ENCODE peak calls at places on chromosomes 13 and 19, in ten cellular contexts. T, B, E, L, X, C, U, W, O and R are unnamed samples.

GRCh38 chr19:58548859-58549663 is 5.2 kb downstream of the TRIM28 start:
- DNase-seq in T (no peak), E (no peak), L (no peak), C (no peak), W (no peak), U (no peak), X (no peak), O (no peak), B (no peak), R (no peak)

GRCh38 chr19:12314553-12314952 is 18.9 kb downstream of the ZNF563 start:
- DNase-seq in C (no peak), W (no peak), L (no peak), B (no peak), X (no peak), T (no peak), E (no peak), U (no peak), O (no peak), R (no peak)

GRCh38 chr13:24008679-24009078 is 111.4 kb upstream of the C1QTNF9B start:
- DNase-seq in U (no peak), W (no peak), X (no peak), E (no peak), C (no peak), O (no peak), B (no peak), L (no peak), T (no peak), R (no peak)

GRCh38 chr19:57103573-57104277 is 16.1 kb upstream of the USP29 start:
- DNase-seq in C (peak), U (peak), O (no peak), E (peak), B (peak), W (peak), T (peak), X (peak), L (peak), R (peak)

GRCh38 chr19:38653028-38653571 is 5.7 kb downstream of the ACTN4 start:
- DNase-seq in X (peak), B (peak), O (no peak), C (no peak), U (no peak), L (no peak), E (no peak), T (no peak), W (peak), R (no peak)

GRCh38 chr19:29172302-29172701 is 40.6 kb downstream of the UQCRFS1 start:
- DNase-seq in X (no peak), T (no peak), L (no peak), B (no peak), C (no peak), O (no peak), W (no peak), E (no peak), U (no peak), R (no peak)

GRCh38 chr19:57642396-57643046 is 9.6 kb downstream of the ZNF211 start:
- DNase-seq in W (no peak), X (no peak), T (no peak), E (no peak), L (no peak), U (no peak), C (no peak), O (no peak), B (no peak), R (no peak)

GRCh38 chr19:661427-662196 is 1.4 kb downstream of the RNF126 start:
- DNase-seq in E (peak), O (no peak), T (no peak), U (peak), C (no peak), W (no peak), L (peak), B (no peak), X (no peak), R (no peak)

GRCh38 chr13:76271728-76272232 is 614.4 kb downstream of the KCTD12 start:
- DNase-seq in C (no peak), E (no peak), B (no peak), L (no peak), O (no peak), T (no peak), X (peak), U (no peak), W (no peak), R (no peak)

GRCh38 chr13:36313047-36313969 is 15.7 kb upstream of the CCDC169 start:
- DNase-seq in B (no peak), C (no peak), X (no peak), E (no peak), L (no peak), W (no peak), T (no peak), U (no peak), O (no peak), R (no peak)

GRCh38 chr13:98496239-98496668 is 80.7 kb downstream of the STK24 start:
- DNase-seq in X (no peak), B (no peak), C (no peak), O (no peak), T (no peak), U (no peak), E (no peak), L (no peak), W (peak), R (no peak)

GRCh38 chr13:25860265-25860664 is 191.6 kb downstream of the SHISA2 start:
- DNase-seq in U (no peak), X (peak), E (no peak), O (no peak), B (no peak), T (no peak), L (no peak), W (no peak), C (no peak), R (no peak)

GRCh38 chr13:45989607-45990006 is 62.9 kb downstream of the ZC3H13 start:
- DNase-seq in C (no peak), E (no peak), L (no peak), W (no peak), T (peak), B (peak), X (peak), O (no peak), U (no peak), R (no peak)

GRCh38 chr19:33143897-33144405 is 12.0 kb downstream of the WDR88 start:
- DNase-seq in W (peak), O (peak), C (peak), U (peak), X (peak), E (peak), L (peak), B (peak), T (no peak), R (peak)

GRCh38 chr19:48516536-48516935 is 4.9 kb upstream of the LMTK3 start:
- DNase-seq in E (no peak), U (no peak), C (peak), B (no peak), X (no peak), O (no peak), L (no peak), W (no peak), T (no peak), R (no peak)

GRCh38 chr13:105048685-105049084 is 1486.8 kb downstream of the EFNB2 start:
- DNase-seq in E (no peak), X (no peak), C (no peak), B (no peak), U (no peak), L (peak), T (no peak), O (no peak), W (no peak), R (no peak)

GRCh38 chr13:40060318-40061007 is 405.0 kb downstream of the COG6 start:
- DNase-seq in W (no peak), U (peak), C (no peak), L (peak), B (peak), O (no peak), E (no peak), X (peak), T (peak), R (no peak)

GRCh38 chr19:13172335-13173128 is 22.3 kb downstream of the IER2 start:
- DNase-seq in L (peak), W (peak), B (peak), U (peak), E (peak), O (no peak), T (no peak), C (no peak), X (peak), R (no peak)

GRCh38 chr19:15532779-15533521 is 24.6 kb downstream of the CYP4F22 start:
- DNase-seq in O (no peak), E (no peak), L (no peak), W (no peak), T (no peak), X (peak), B (peak), C (no peak), U (peak), R (no peak)

GRCh38 chr13:46896346-46897138 is at the start of gene HTR2A:
- DNase-seq in E (no peak), B (peak), L (no peak), O (no peak), U (peak), C (peak), X (no peak), T (no peak), W (peak), R (no peak)

GRCh38 chr13:99275093-99275469 is 16.9 kb upstream of the GPR18 start:
- DNase-seq in X (peak), U (peak), C (no peak), W (no peak), L (no peak), O (no peak), T (peak), B (peak), E (no peak), R (no peak)

GRCh38 chr13:73580868-73581267 is 522.1 kb downstream of the KLF5 start:
- DNase-seq in W (no peak), T (no peak), X (no peak), B (no peak), C (no peak), E (no peak), L (no peak), U (no peak), O (no peak), R (no peak)

GRCh38 chr19:16202320-16203255 is 4.9 kb downstream of the AP1M1 start:
- DNase-seq in X (no peak), C (no peak), O (no peak), U (no peak), T (no peak), W (no peak), L (no peak), B (no peak), E (no peak), R (no peak)

GRCh38 chr13:86870388-86870966 is 800.7 kb upstream of the SLITRK5 start:
- DNase-seq in X (peak), W (no peak), T (no peak), U (no peak), E (no peak), B (peak), L (no peak), C (peak), O (no peak), R (no peak)

GRCh38 chr13:51585696-51586095 is 1.4 kb downstream of the WDFY2 start:
- DNase-seq in B (peak), X (peak), O (no peak), C (no peak), E (no peak), T (no peak), U (no peak), W (no peak), L (no peak), R (no peak)

GRCh38 chr19:10112895-10113591 is 1.6 kb downstream of the P2RY11 start:
- DNase-seq in X (peak), O (peak), E (peak), U (peak), L (peak), T (no peak), W (no peak), C (peak), B (peak), R (peak)

GRCh38 chr13:38334845-38335244 is 14.8 kb upstream of the UFM1 start:
- DNase-seq in C (no peak), L (no peak), O (no peak), T (no peak), B (no peak), X (no peak), U (no peak), W (no peak), E (no peak), R (no peak)

GRCh38 chr13:97212540-97213146 is 9.5 kb upstream of the MBNL2 start:
- DNase-seq in B (peak), U (no peak), E (no peak), T (no peak), L (peak), C (no peak), O (no peak), W (no peak), X (peak), R (no peak)

GRCh38 chr19:38142176-38143035 is 81.6 kb downstream of the DPF1 start:
- DNase-seq in X (peak), W (no peak), E (peak), B (peak), U (peak), T (no peak), O (peak), L (peak), C (peak), R (peak)

GRCh38 chr19:19421326-19421725 is 15.9 kb downstream of the GATAD2A start:
- DNase-seq in T (no peak), O (no peak), L (no peak), X (no peak), B (no peak), W (no peak), U (no peak), E (no peak), C (no peak), R (no peak)

GRCh38 chr13:99655351-99656091 is 154.2 kb downstream of the TM9SF2 start:
- DNase-seq in C (peak), W (no peak), E (no peak), O (no peak), U (peak), L (no peak), B (no peak), T (peak), X (peak), R (no peak)

GRCh38 chr13:32527151-32527550 is 11.4 kb downstream of the N4BP2L2 start:
- DNase-seq in C (no peak), E (no peak), U (no peak), L (no peak), B (no peak), X (no peak), W (no peak), T (no peak), O (no peak), R (no peak)

GRCh38 chr19:36236946-36237310 is 22.0 kb downstream of the ZNF146 start:
- DNase-seq in B (no peak), O (no peak), X (no peak), C (no peak), T (no peak), E (no peak), U (no peak), W (no peak), L (no peak), R (no peak)

GRCh38 chr19:23283925-23284324 is 33.7 kb upstream of the ZNF724 start:
- DNase-seq in W (no peak), T (no peak), C (peak), O (peak), U (peak), B (peak), X (peak), E (peak), L (no peak), R (peak)

GRCh38 chr19:681029-681626 is 4.9 kb downstream of the FSTL3 start:
- DNase-seq in O (no peak), L (peak), B (no peak), E (peak), U (peak), W (no peak), T (peak), C (peak), X (no peak), R (no peak)

GRCh38 chr13:38803566-38803965 is 116.7 kb downstream of the FREM2 start:
- DNase-seq in B (no peak), O (no peak), X (no peak), T (no peak), U (no peak), E (no peak), L (no peak), C (peak), W (no peak), R (no peak)

GRCh38 chr13:32031815-32032345 is 306 bp downstream of the FRY start:
- DNase-seq in U (no peak), C (no peak), E (no peak), W (no peak), B (no peak), O (no peak), X (no peak), L (no peak), T (no peak), R (no peak)

GRCh38 chr13:36432106-36432544 is at the start of gene CCNA1:
- DNase-seq in X (peak), O (peak), U (peak), T (no peak), W (no peak), C (peak), B (peak), L (peak), E (no peak), R (peak)

GRCh38 chr13:98476106-98476505 is 100.8 kb downstream of the STK24 start:
- DNase-seq in U (peak), O (no peak), L (peak), C (peak), W (no peak), T (no peak), B (no peak), E (peak), X (no peak), R (no peak)

GRCh38 chr13:41554626-41555386 is 97.5 kb downstream of the RGCC start:
- DNase-seq in B (no peak), O (no peak), L (peak), E (no peak), X (no peak), U (peak), W (no peak), C (no peak), T (no peak), R (no peak)
- TF ChIP-seq CTCF in B (no peak), O (no peak), L (peak), E (no peak), X (no peak), U (no peak), W (no peak), C (no peak), T (no peak), R (no peak)

DNA sequence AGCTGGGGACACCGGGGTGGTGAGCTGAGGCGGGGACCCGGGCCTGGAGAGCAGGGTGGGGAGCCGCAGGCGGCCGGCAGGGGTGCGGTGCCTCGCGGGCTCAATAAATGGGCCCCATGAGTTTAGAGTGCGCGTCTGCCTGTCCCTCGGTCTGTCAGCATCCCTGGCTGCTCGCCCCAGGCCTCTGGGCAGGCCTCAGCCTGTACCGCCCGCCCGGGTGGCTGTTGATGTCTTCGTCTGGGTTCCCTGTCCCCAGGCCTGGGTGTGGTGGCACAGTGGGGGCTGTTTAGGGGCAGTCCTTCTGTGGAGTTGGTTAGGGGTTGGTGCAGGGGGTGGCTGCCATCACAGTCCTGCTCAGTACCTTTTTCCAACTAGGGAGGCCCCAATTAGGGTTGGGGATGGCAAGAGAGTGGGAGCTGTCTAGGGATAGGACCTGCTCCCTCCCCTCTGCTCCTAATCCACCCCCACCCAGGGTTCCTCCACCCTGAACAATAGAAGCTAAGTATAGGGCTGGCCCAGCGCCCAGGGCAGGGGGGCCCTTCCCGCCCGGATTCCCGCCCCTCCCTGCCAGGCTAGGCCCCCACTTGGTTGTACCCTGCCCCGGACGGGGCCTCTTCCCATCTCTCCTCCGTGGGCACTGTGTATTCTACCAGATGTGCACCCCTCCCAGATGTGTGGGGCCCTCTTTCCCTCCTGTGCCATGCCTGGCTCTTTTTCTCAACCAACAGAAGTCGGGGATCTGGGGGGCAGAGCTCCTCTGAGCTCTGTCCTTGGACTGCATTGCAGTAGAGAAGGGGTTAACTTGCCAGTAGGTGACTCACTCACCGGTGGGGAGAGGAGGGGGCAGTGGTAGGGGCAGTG is 12.4 kb downstream of the CIC start:
- DNase-seq in T (no peak), B (peak), O (no peak), U (peak), L (no peak), C (peak), X (peak), E (no peak), W (peak), R (peak)
- TF ChIP-seq CTCF in T (peak), B (no peak), O (peak), U (no peak), L (no peak), C (no peak), X (no peak), E (no peak), W (peak), R (no peak)

GRCh38 chr19:45822716-45823115 is 7.6 kb upstream of the RSPH6A start:
- DNase-seq in B (no peak), U (no peak), O (no peak), X (no peak), T (no peak), L (no peak), C (no peak), E (no peak), W (no peak), R (no peak)

GRCh38 chr19:45825263-45825605 is 10.1 kb upstream of the RSPH6A start:
- DNase-seq in O (no peak), X (no peak), W (no peak), U (no peak), E (no peak), T (no peak), L (no peak), C (no peak), B (no peak), R (no peak)

GRCh38 chr19:45823182-45823581 is 8.1 kb upstream of the RSPH6A start:
- DNase-seq in C (no peak), B (no peak), L (no peak), T (no peak), W (no peak), U (no peak), X (no peak), O (no peak), E (no peak), R (no peak)

GRCh38 chr19:45824531-45825262 is 9.6 kb upstream of the RSPH6A start:
- DNase-seq in B (no peak), C (no peak), T (no peak), O (no peak), E (no peak), L (no peak), W (no peak), U (no peak), X (no peak), R (no peak)

DNA sequence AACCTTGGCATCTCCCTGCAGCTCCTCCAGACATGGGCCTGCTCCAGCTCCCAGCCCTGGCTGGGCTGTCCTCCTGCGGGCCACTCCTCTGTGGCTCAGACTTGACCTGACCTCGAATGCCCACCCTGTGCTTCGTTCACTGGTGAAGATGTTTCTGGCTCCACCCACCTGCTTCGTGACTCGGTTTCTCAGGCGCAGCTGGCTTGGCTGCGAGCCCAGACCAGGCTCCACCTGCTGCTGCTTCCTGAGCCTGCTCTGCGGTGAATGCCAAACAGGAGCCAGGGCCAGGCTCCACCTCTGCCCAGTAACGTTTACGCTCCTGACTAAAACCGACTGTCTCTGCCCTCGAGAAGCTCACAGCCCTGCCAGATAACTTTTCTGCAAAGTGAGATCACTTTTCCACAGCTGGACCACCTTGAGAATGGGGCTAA is 8.9 kb upstream of the RSPH6A start:
- DNase-seq in B (no peak), C (no peak), U (no peak), L (no peak), E (no peak), T (no peak), X (peak), O (no peak), W (no peak), R (no peak)
- TF ChIP-seq CTCF in B (no peak), C (no peak), U (no peak), L (no peak), E (no peak), T (no peak), X (no peak), O (no peak), W (no peak), R (no peak)

GRCh38 chr19:55447421-55448174 is 4.5 kb upstream of the SHISA7 start:
- DNase-seq in T (no peak), B (peak), W (no peak), C (peak), L (no peak), X (peak), U (peak), O (no peak), E (no peak), R (no peak)
- TF ChIP-seq CTCF in T (no peak), B (no peak), W (no peak), C (no peak), L (no peak), X (no peak), U (no peak), O (no peak), E (no peak), R (no peak)

DNA sequence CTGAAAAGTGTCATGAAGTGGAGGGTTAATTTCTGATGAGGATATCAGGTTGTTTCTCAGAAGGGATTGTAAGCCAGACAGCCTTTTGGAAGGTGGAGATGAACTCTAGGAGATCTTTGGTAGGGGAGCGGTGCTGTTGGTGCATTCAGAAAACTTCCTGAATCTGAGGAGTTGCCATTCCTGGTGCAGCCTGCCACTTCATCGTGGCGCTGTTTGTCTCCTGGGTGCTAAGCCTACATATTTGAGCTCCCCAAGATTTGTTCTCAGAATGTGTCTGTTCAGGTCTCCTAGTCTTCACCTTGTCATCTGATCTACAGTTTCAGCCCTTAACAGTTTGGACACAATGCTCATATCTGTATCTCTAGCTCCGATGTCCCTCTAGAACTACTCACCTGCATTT is 285.6 kb downstream of the MTUS2 start:
- DNase-seq in C (peak), O (no peak), L (no peak), E (no peak), W (no peak), X (peak), U (no peak), B (no peak), T (no peak), R (no peak)
- TF ChIP-seq CTCF in C (peak), O (peak), L (no peak), E (no peak), W (peak), X (no peak), U (no peak), B (no peak), T (no peak), R (no peak)

GRCh38 chr19:40445945-40446784 is 2.0 kb upstream of the SERTAD3 start:
- DNase-seq in L (no peak), O (no peak), E (no peak), U (no peak), W (no peak), T (no peak), B (no peak), C (peak), X (peak), R (no peak)
- TF ChIP-seq CTCF in L (no peak), O (no peak), E (no peak), U (no peak), W (no peak), T (no peak), B (no peak), C (no peak), X (no peak), R (no peak)